ENCODE peak calls at places on chromosomes 2 and 18, in nine cellular contexts. E, X, T, I, U, Q, F, Z and K are unnamed samples.

GRCh38 chr2:181660181-181660580 is 3.3 kb upstream of the CERKL start:
- DNase-seq in E (no peak), X (no peak), T (no peak), I (no peak), U (no peak), Q (no peak), F (no peak), Z (no peak), K (no peak)

GRCh38 chr2:119066272-119066804 is 92.2 kb downstream of the C1QL2 start:
- DNase-seq in E (no peak), X (no peak), T (no peak), I (no peak), U (no peak), Q (no peak), F (no peak), Z (no peak), K (no peak)

GRCh38 chr18:5894613-5895299 is 566 bp downstream of the TMEM200C start:
- DNase-seq in E (no peak), X (peak), T (no peak), I (peak), U (peak), Q (no peak), F (no peak), Z (peak), K (no peak)

GRCh38 chr2:2117923-2118322 is 213.2 kb downstream of the MYT1L start:
- DNase-seq in E (no peak), X (no peak), T (no peak), I (no peak), U (no peak), Q (no peak), F (no peak), Z (no peak), K (no peak)

GRCh38 chr2:138794734-138795133 is 14.5 kb upstream of the NXPH2 start:
- DNase-seq in E (no peak), X (no peak), T (no peak), I (no peak), U (no peak), Q (no peak), F (no peak), Z (no peak), K (no peak)

GRCh38 chr2:191665286-191665685 is 12.7 kb upstream of the NABP1 start:
- DNase-seq in E (no peak), X (no peak), T (no peak), I (no peak), U (no peak), Q (no peak), F (peak), Z (no peak), K (no peak)

GRCh38 chr2:176096243-176096985 is 3.2 kb upstream of the HOXD12 start:
- DNase-seq in E (no peak), X (no peak), T (no peak), I (no peak), U (no peak), Q (no peak), F (no peak), Z (no peak), K (no peak)

GRCh38 chr2:224952942-224953657 is 89.2 kb downstream of the DOCK10 start:
- DNase-seq in E (no peak), X (no peak), T (no peak), I (no peak), U (peak), Q (no peak), F (no peak), Z (no peak), K (no peak)

GRCh38 chr18:67517224-67517765 is 775 bp upstream of the DSEL start:
- DNase-seq in E (no peak), X (peak), T (no peak), I (no peak), U (peak), Q (peak), F (peak), Z (no peak), K (no peak)

GRCh38 chr2:173854840-173855239 is 110.3 kb downstream of the SP3 start:
- DNase-seq in E (no peak), X (no peak), T (no peak), I (no peak), U (no peak), Q (peak), F (peak), Z (no peak), K (no peak)